ENCODE peak calls at places on chromosome X, in five cellular contexts. L is H1, W is NT2/D1, E is HepG2, K is GM12878. U is an unnamed sample.

GRCh38 chrX:44972132-44972531 is 99.1 kb downstream of the KDM6A start:
- DNase-seq in L (no peak), W (no peak), E (no peak), K (no peak), U (no peak)

GRCh38 chrX:84956304-84956703 is 47.4 kb upstream of the APOOL start:
- DNase-seq in L (no peak), W (no peak), E (no peak), K (no peak), U (no peak)

GRCh38 chrX:119790977-119791436 is 423 bp downstream of the RPL39 start:
- DNase-seq in L (no peak), W (no peak), E (peak), K (no peak), U (no peak)

GRCh38 chrX:136822337-136823095 is 41.8 kb upstream of the ARHGEF6 start:
- DNase-seq in L (no peak), W (no peak), E (no peak), K (no peak), U (no peak)

GRCh38 chrX:154040307-154040756 is 20.6 kb upstream of the IRAK1 start:
- DNase-seq in L (no peak), W (no peak), E (peak), K (no peak), U (no peak)

GRCh38 chrX:42946544-42947223 is 168.7 kb upstream of the PPP1R2C start:
- DNase-seq in L (no peak), W (no peak), E (no peak), K (no peak), U (no peak)

GRCh38 chrX:16826207-16826606 is 39.9 kb downstream of the TXLNG start:
- DNase-seq in L (no peak), W (no peak), E (peak), K (no peak), U (peak)

GRCh38 chrX:149610511-149610910 is 15.4 kb upstream of the HSFX2 start:
- DNase-seq in L (no peak), W (no peak), E (no peak), K (no peak), U (no peak)

GRCh38 chrX:136310411-136310810 is 9.6 kb downstream of the ADGRG4 start:
- DNase-seq in L (peak), W (peak), E (no peak), K (no peak), U (peak)

GRCh38 chrX:68870357-68870756 is 41.5 kb downstream of the EFNB1 start:
- DNase-seq in L (no peak), W (no peak), E (no peak), K (no peak), U (no peak)

GRCh38 chrX:101291204-101291603 is at the start of gene TAF7L:
- DNase-seq in L (no peak), W (no peak), E (no peak), K (no peak), U (no peak)

GRCh38 chrX:101287402-101287801 is 3.7 kb downstream of the TAF7L start:
- DNase-seq in L (no peak), W (peak), E (peak), K (peak), U (peak)
- TF ChIP-seq SUZ12 in L (no peak), W (no peak), E (no peak), K (no peak), U (no peak)

DNA sequence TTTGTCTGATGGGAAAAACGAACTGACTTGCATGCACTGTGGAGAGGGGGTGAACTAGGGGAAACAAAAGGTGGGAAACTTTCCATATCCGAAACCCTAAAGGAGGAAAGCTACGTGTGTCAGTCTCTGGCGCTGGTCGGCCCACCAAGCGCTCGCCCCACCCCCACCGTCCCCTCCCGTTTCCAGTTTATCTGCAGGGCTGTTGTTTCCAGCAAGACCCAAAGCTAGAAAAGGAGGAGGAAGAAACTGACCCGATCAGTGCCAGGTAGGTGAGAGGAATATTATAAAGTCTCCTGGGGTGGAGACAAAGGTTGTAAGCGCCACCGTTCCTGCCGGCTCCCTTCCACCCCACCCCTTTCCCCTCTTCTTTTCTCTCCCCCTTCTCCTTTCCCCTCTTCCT is 591 bp downstream of the TCEAL9 start:
- DNase-seq in L (no peak), W (no peak), E (no peak), K (no peak), U (no peak)
- TF ChIP-seq SUZ12 in L (no peak), W (no peak), E (no peak), K (no peak), U (no peak)

DNA sequence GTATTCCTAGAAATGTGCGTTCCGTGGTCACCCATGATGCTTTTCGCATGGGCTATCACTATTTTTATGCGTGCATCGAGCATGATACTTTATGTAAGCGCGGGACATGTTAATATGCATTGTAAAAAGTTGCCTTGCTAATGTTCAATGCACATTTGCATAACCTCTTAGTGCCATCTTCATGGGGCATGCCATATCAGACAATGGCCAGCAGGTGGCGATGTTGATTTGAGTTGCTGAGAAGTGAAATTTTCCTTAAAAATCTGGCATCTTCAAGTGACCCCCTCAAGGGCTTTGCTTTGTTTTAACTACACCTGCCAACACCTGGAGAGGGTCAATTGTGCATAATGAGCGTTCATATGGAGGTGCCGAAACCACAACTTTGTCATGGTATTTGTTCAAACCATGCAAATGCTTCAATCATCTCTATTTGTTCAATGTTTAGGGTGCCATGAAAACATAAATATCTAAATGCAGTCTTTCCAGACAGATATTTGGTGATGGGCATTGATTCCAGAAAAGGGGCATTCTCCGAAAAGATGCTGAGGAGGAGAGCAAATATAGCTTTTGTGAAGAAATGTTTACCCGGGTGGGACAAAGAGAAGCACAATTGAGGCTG is 833.9 kb upstream of the PRKX start:
- DNase-seq in L (no peak), W (peak), E (peak), K (peak), U (peak)
- TF ChIP-seq SUZ12 in L (no peak), W (no peak), E (no peak), K (no peak), U (no peak)

GRCh38 chrX:123153846-123154335 is 30.2 kb upstream of the GRIA3 start:
- DNase-seq in L (no peak), W (no peak), E (no peak), K (no peak), U (peak)
- TF ChIP-seq SUZ12 in L (no peak), W (no peak), E (no peak), K (no peak), U (no peak)

DNA sequence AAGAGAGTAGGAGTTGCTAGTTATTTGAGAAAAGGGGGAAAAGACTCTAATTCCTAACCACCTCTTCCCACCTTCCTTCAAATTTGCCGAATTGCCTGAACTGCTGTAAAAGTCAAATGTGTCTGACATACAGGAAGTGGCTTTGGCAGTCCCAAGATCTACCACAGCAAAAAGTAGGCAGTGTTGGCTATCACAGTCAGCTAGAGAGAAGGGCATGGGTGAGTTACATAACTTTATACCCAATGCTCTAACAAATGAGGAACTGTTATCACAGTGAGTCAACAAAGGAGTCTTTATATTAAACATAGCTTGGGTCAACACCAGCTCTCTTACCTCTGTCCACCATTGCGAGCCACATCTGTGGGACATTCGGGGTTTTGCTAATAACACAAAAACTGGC is 2.4 kb upstream of the MBNL3 start:
- DNase-seq in L (no peak), W (no peak), E (peak), K (no peak), U (no peak)
- TF ChIP-seq SUZ12 in L (no peak), W (no peak), E (no peak), K (no peak), U (no peak)

GRCh38 chrX:134712272-134712671 is 54.0 kb upstream of the PLAC1 start:
- DNase-seq in L (no peak), W (no peak), E (no peak), K (no peak), U (no peak)
- TF ChIP-seq SUZ12 in L (no peak), W (no peak), E (no peak), K (no peak), U (no peak)